ENCODE peak calls at places on chromosomes 16 and 17, in four cellular contexts. One of them, this sample, is unnamed.

GRCh38 chr17:44222112-44222869 is 2.8 kb upstream of the UBTF start:
- DNase-seq in heart left ventricle: peak
- DNase-seq in stomach: peak
- DNase-seq in CD4-positive, alpha-beta T cell: peak
- DNase-seq in this sample: peak

GRCh38 chr17:63774982-63775290 is 966 bp downstream of the DDX42 start:
- DNase-seq in heart left ventricle: no peak
- DNase-seq in stomach: no peak
- DNase-seq in CD4-positive, alpha-beta T cell: no peak
- DNase-seq in this sample: peak

GRCh38 chr17:54694287-54694887 is 206.3 kb upstream of the TOM1L1 start:
- DNase-seq in heart left ventricle: no peak
- DNase-seq in stomach: no peak
- DNase-seq in CD4-positive, alpha-beta T cell: no peak
- DNase-seq in this sample: no peak

GRCh38 chr16:54397190-54397835 is 110.7 kb upstream of the IRX3 start:
- DNase-seq in heart left ventricle: no peak
- DNase-seq in stomach: no peak
- DNase-seq in CD4-positive, alpha-beta T cell: no peak
- DNase-seq in this sample: peak

GRCh38 chr17:81110488-81111040 is 54.7 kb upstream of the PVALEF start:
- DNase-seq in heart left ventricle: no peak
- DNase-seq in stomach: no peak
- DNase-seq in CD4-positive, alpha-beta T cell: no peak
- DNase-seq in this sample: no peak

GRCh38 chr17:77869665-77870132 is 88.8 kb upstream of the TNRC6C start:
- DNase-seq in heart left ventricle: peak
- DNase-seq in stomach: peak
- DNase-seq in CD4-positive, alpha-beta T cell: no peak
- DNase-seq in this sample: no peak

GRCh38 chr16:78775161-78775561 is 675.7 kb downstream of the WWOX start:
- DNase-seq in heart left ventricle: no peak
- DNase-seq in stomach: no peak
- DNase-seq in CD4-positive, alpha-beta T cell: no peak
- DNase-seq in this sample: peak

GRCh38 chr17:64679710-64680216 is 17.7 kb upstream of the SMURF2 start:
- DNase-seq in heart left ventricle: no peak
- DNase-seq in stomach: no peak
- DNase-seq in CD4-positive, alpha-beta T cell: no peak
- DNase-seq in this sample: peak

GRCh38 chr17:18187226-18187625 is 3.6 kb downstream of the ALKBH5 start:
- DNase-seq in heart left ventricle: no peak
- DNase-seq in stomach: no peak
- DNase-seq in CD4-positive, alpha-beta T cell: no peak
- DNase-seq in this sample: no peak

GRCh38 chr16:57533618-57534336 is 2.6 kb downstream of the CCDC102A start:
- DNase-seq in heart left ventricle: peak
- DNase-seq in stomach: peak
- DNase-seq in CD4-positive, alpha-beta T cell: peak
- DNase-seq in this sample: no peak

GRCh38 chr17:78944956-78945355 is 19.8 kb upstream of the TIMP2 start:
- DNase-seq in heart left ventricle: no peak
- DNase-seq in stomach: no peak
- DNase-seq in CD4-positive, alpha-beta T cell: no peak
- DNase-seq in this sample: no peak

GRCh38 chr16:79286646-79287423 is 313.7 kb downstream of the MAF start:
- DNase-seq in heart left ventricle: peak
- DNase-seq in stomach: peak
- DNase-seq in CD4-positive, alpha-beta T cell: no peak
- DNase-seq in this sample: peak

GRCh38 chr17:39014044-39014794 is 47.0 kb upstream of the FBXO47 start:
- DNase-seq in heart left ventricle: no peak
- DNase-seq in stomach: no peak
- DNase-seq in CD4-positive, alpha-beta T cell: no peak
- DNase-seq in this sample: peak

GRCh38 chr17:80968602-80969029 is 23.0 kb upstream of the CHMP6 start:
- DNase-seq in heart left ventricle: no peak
- DNase-seq in stomach: no peak
- DNase-seq in CD4-positive, alpha-beta T cell: no peak
- DNase-seq in this sample: no peak

GRCh38 chr16:1309888-1310831 is 724 bp downstream of the UBE2I start:
- DNase-seq in heart left ventricle: peak
- DNase-seq in stomach: peak
- DNase-seq in CD4-positive, alpha-beta T cell: peak
- DNase-seq in this sample: no peak

GRCh38 chr16:58187092-58187491 is 10.8 kb downstream of the CSNK2A2 start:
- DNase-seq in heart left ventricle: no peak
- DNase-seq in stomach: no peak
- DNase-seq in CD4-positive, alpha-beta T cell: no peak
- DNase-seq in this sample: no peak

This sample was measured in Daoy.